ENCODE peak calls at places on chromosomes 7 and 10, in six cellular contexts. E, M, S, K, Z and Q are unnamed samples.
A peak's percentile ranks its signal among the peaks of the same experiment; 100 is the strongest.

GRCh38 chr7:117113871-117114270 is 160.6 kb downstream of the ST7 start:
- DNase-seq in K (no peak), M (no peak), E (no peak), Z (no peak), S (no peak), Q (no peak)

GRCh38 chr7:40199076-40199802 is 64.4 kb downstream of the SUGCT start:
- DNase-seq in S (peak; percentile 78), E (peak; percentile 64), Z (no peak), K (peak; percentile 81), M (peak; percentile 41), Q (no peak)

GRCh38 chr7:117217636-117218035 is 105.2 kb downstream of the WNT2 start:
- DNase-seq in E (peak; percentile 91), M (no peak), K (peak; percentile 59), Z (no peak), S (peak; percentile 75), Q (no peak)

GRCh38 chr7:39588401-39588800 is 22.2 kb downstream of the YAE1 start:
- DNase-seq in K (no peak), E (no peak), S (no peak), M (no peak), Z (no peak), Q (no peak)

GRCh38 chr10:92323079-92323478 is 32.1 kb downstream of the MARCHF5 start:
- DNase-seq in S (no peak), Z (no peak), M (no peak), K (no peak), E (no peak), Q (no peak)

GRCh38 chr10:7377614-7378248 is 33.1 kb downstream of the SFMBT2 start:
- DNase-seq in S (no peak), Z (no peak), E (no peak), M (no peak), K (no peak), Q (no peak)

GRCh38 chr10:103498936-103499638 is 5.6 kb downstream of the NEURL1 start:
- DNase-seq in M (no peak), E (no peak), Z (no peak), K (no peak), S (no peak), Q (no peak)

GRCh38 chr10:129104266-129105045 is 362.6 kb upstream of the MGMT start:
- DNase-seq in K (peak; percentile 27), E (no peak), M (no peak), S (peak; percentile 5), Z (no peak), Q (no peak)

GRCh38 chr10:106500585-106501525 is 663.7 kb downstream of the SORCS1 start:
- DNase-seq in S (peak; percentile 6), K (peak; percentile 10), E (peak; percentile 2), M (no peak), Z (no peak), Q (no peak)

GRCh38 chr7:83468251-83468739 is 180.6 kb downstream of the SEMA3E start:
- DNase-seq in K (peak; percentile 98), Z (no peak), S (peak; percentile 99), M (peak; percentile 72), E (peak; percentile 98), Q (no peak)

GRCh38 chr10:48935141-48935540 is 4.5 kb downstream of the LRRC18 start:
- DNase-seq in M (no peak), S (no peak), E (no peak), K (peak; percentile 12), Z (no peak), Q (no peak)

GRCh38 chr7:145053781-145054180 is 217.9 kb upstream of the TPK1 start:
- DNase-seq in Z (no peak), M (no peak), S (no peak), E (no peak), K (no peak), Q (no peak)

GRCh38 chr10:128029280-128029618 is 97.0 kb downstream of the MKI67 start:
- DNase-seq in S (no peak), M (no peak), K (no peak), Z (no peak), E (no peak), Q (no peak)

GRCh38 chr10:29733323-29733722 is 98.6 kb upstream of the SVIL start:
- DNase-seq in K (no peak), E (no peak), M (no peak), S (no peak), Z (no peak), Q (no peak)

GRCh38 chr10:122499012-122499411 is 37.7 kb downstream of the HTRA1 start:
- DNase-seq in K (no peak), Z (no peak), M (no peak), S (no peak), E (no peak), Q (no peak)

GRCh38 chr10:85646312-85646711 is 720.3 kb downstream of the GRID1 start:
- DNase-seq in K (peak; percentile 79), E (peak; percentile 44), S (no peak), M (peak; percentile 24), Z (no peak), Q (no peak)

GRCh38 chr7:100444311-100445278 is 8.3 kb upstream of the PPP1R35 start:
- DNase-seq in M (no peak), E (no peak), S (peak; percentile 98), Z (no peak), K (peak; percentile 49), Q (no peak)

GRCh38 chr10:1573981-1574380 is 163.3 kb downstream of the ADARB2 start:
- DNase-seq in S (no peak), E (no peak), Z (no peak), M (no peak), K (no peak), Q (no peak)

GRCh38 chr7:33179519-33179918 is 50.2 kb downstream of the BBS9 start:
- DNase-seq in M (no peak), K (no peak), E (no peak), S (no peak), Z (no peak), Q (no peak)

GRCh38 chr10:28738200-28738599 is 60.9 kb downstream of the BAMBI start:
- DNase-seq in Z (no peak), E (no peak), K (no peak), S (no peak), M (no peak), Q (no peak)

GRCh38 chr7:15920953-15921352 is 234.5 kb upstream of the MEOX2 start:
- DNase-seq in K (no peak), Z (no peak), M (peak; percentile 6), S (peak; percentile 50), E (no peak), Q (no peak)

GRCh38 chr10:112956631-112957350 is 6.7 kb downstream of the TCF7L2 start:
- DNase-seq in M (no peak), S (no peak), E (peak; percentile 36), Z (no peak), K (no peak), Q (no peak)

GRCh38 chr7:31729195-31729804 is 42.3 kb downstream of the PPP1R17 start:
- DNase-seq in E (no peak), K (no peak), Z (no peak), S (no peak), M (no peak), Q (no peak)

GRCh38 chr10:131935260-131935659 is 34.5 kb downstream of the PPP2R2D start:
- DNase-seq in M (no peak), Z (no peak), K (no peak), E (no peak), S (no peak), Q (no peak)

GRCh38 chr7:127107601-127108007 is 145.1 kb downstream of the GRM8 start:
- DNase-seq in M (peak; percentile 11), S (peak; percentile 8), E (peak; percentile 20), K (peak; percentile 43), Z (peak; percentile 7), Q (no peak)

GRCh38 chr7:816300-816750 is 16.0 kb upstream of the SUN1 start:
- DNase-seq in S (peak; percentile 99), K (peak; percentile 98), Z (peak; percentile 97), E (peak; percentile 94), M (peak; percentile 100), Q (peak; percentile 95)

GRCh38 chr7:44394636-44395035 is 69.2 kb upstream of the CAMK2B start:
- DNase-seq in Z (no peak), K (no peak), S (no peak), M (no peak), E (no peak), Q (no peak)

GRCh38 chr7:19105546-19105945 is 11.9 kb downstream of the TWIST1 start:
- DNase-seq in S (peak; percentile 36), K (no peak), Z (no peak), E (no peak), M (no peak), Q (no peak)

GRCh38 chr10:110311357-110311949 is 6.7 kb upstream of the SMNDC1 start:
- DNase-seq in S (peak; percentile 83), K (peak; percentile 65), M (no peak), Z (peak; percentile 31), E (peak; percentile 27), Q (no peak)